ENCODE peak calls at places on chromosomes 16 and 17, in six cellular contexts. V is mesothelial cell of epicardium, P is HFFc6, J is testis, H is hepatocyte, W is upper lobe of right lung. M is an unnamed sample.
A peak's percentile ranks its signal among the peaks of the same experiment; 100 is the strongest.

GRCh38 chr17:56887552-56888467 is 26.0 kb downstream of the TRIM25 start:
- DNase-seq in V (no peak), P (no peak), J (no peak), H (peak; percentile 28), W (no peak), M (no peak)

GRCh38 chr16:10988164-10988803 is 43.9 kb downstream of the CLEC16A start:
- DNase-seq in V (no peak), P (no peak), J (no peak), H (no peak), W (no peak), M (no peak)

GRCh38 chr17:57145347-57145746 is 60.3 kb downstream of the AKAP1 start:
- DNase-seq in V (no peak), P (no peak), J (no peak), H (no peak), W (no peak), M (no peak)

GRCh38 chr17:40538019-40538935 is 27.0 kb downstream of the CCR7 start:
- DNase-seq in V (no peak), P (no peak), J (peak; percentile 89), H (no peak), W (peak; percentile 86), M (no peak)

GRCh38 chr16:75260856-75261589 is 9.6 kb upstream of the BCAR1 start:
- DNase-seq in V (no peak), P (no peak), J (no peak), H (peak; percentile 8), W (no peak), M (no peak)

GRCh38 chr17:57859601-57860413 is 10.0 kb upstream of the MRPS23 start:
- DNase-seq in V (no peak), P (no peak), J (no peak), H (no peak), W (no peak), M (no peak)

GRCh38 chr16:2035431-2036199 is 8.9 kb downstream of the NHERF2 start:
- DNase-seq in V (peak; percentile 81), P (peak; percentile 81), J (peak; percentile 62), H (peak; percentile 81), W (peak; percentile 89), M (no peak)

GRCh38 chr16:50857881-50858280 is 116.0 kb downstream of the CYLD start:
- DNase-seq in V (peak; percentile 26), P (no peak), J (no peak), H (no peak), W (no peak), M (no peak)

GRCh38 chr16:87363771-87364476 is 19.7 kb downstream of the FBXO31 start:
- DNase-seq in V (no peak), P (peak; percentile 29), J (peak; percentile 24), H (no peak), W (no peak), M (no peak)

GRCh38 chr17:29341726-29342125 is 47.8 kb upstream of the NUFIP2 start:
- DNase-seq in V (no peak), P (peak; percentile 19), J (no peak), H (no peak), W (no peak), M (no peak)

GRCh38 chr17:61689610-61690180 is 98.7 kb upstream of the NACA2 start:
- DNase-seq in V (no peak), P (no peak), J (no peak), H (no peak), W (no peak), M (no peak)

GRCh38 chr16:86983621-86984020 is 333.6 kb downstream of the C16orf95 start:
- DNase-seq in V (no peak), P (no peak), J (no peak), H (no peak), W (no peak), M (no peak)

GRCh38 chr17:58337600-58338453 is 9.2 kb upstream of the TSPOAP1 start:
- DNase-seq in V (peak; percentile 65), P (peak; percentile 84), J (peak; percentile 61), H (peak; percentile 43), W (peak; percentile 92), M (peak; percentile 84)

GRCh38 chr17:72976971-72977767 is 115.3 kb downstream of the SLC39A11 start:
- DNase-seq in V (peak; percentile 54), P (peak; percentile 94), J (peak; percentile 65), H (peak; percentile 75), W (no peak), M (no peak)

GRCh38 chr16:57475711-57476339 is 10.5 kb downstream of the DOK4 start:
- DNase-seq in V (peak; percentile 72), P (no peak), J (no peak), H (peak; percentile 78), W (peak; percentile 81), M (peak; percentile 69)

GRCh38 chr16:57619606-57620315 is 8.7 kb upstream of the ADGRG1 start:
- DNase-seq in V (no peak), P (no peak), J (no peak), H (peak; percentile 87), W (peak; percentile 81), M (no peak)

GRCh38 chr17:82884923-82885322 is 45.1 kb upstream of the ZNF750 start:
- DNase-seq in V (no peak), P (no peak), J (no peak), H (no peak), W (no peak), M (no peak)

GRCh38 chr17:3989156-3989886 is 25.1 kb upstream of the ATP2A3 start:
- DNase-seq in V (no peak), P (no peak), J (no peak), H (no peak), W (peak; percentile 45), M (no peak)

GRCh38 chr17:8451937-8452614 is 16.4 kb downstream of the NDEL1 start:
- DNase-seq in V (no peak), P (no peak), J (no peak), H (no peak), W (no peak), M (no peak)

GRCh38 chr16:28494141-28494851 is at the start of gene APOBR:
- DNase-seq in V (no peak), P (no peak), J (peak; percentile 33), H (no peak), W (peak; percentile 82), M (peak; percentile 69)

GRCh38 chr17:57946798-57947358 is 8.3 kb downstream of the CUEDC1 start:
- DNase-seq in V (no peak), P (peak; percentile 63), J (peak; percentile 24), H (peak; percentile 62), W (peak; percentile 77), M (peak; percentile 22)

GRCh38 chr17:80761421-80761871 is 216.8 kb downstream of the RPTOR start:
- DNase-seq in V (no peak), P (peak; percentile 71), J (no peak), H (peak; percentile 31), W (no peak), M (no peak)

GRCh38 chr17:19014628-19015215 is 10.2 kb upstream of the FAM83G start:
- DNase-seq in V (no peak), P (no peak), J (no peak), H (no peak), W (no peak), M (no peak)

GRCh38 chr16:13118091-13118490 is 216.7 kb downstream of the SHISA9 start:
- DNase-seq in V (no peak), P (no peak), J (no peak), H (no peak), W (no peak), M (no peak)

GRCh38 chr16:50067290-50067853 is 1.6 kb downstream of the HEATR3 start:
- DNase-seq in V (no peak), P (peak; percentile 61), J (peak; percentile 50), H (peak; percentile 53), W (no peak), M (no peak)

GRCh38 chr16:67917852-67918236 is 13.8 kb downstream of the CTRL start:
- DNase-seq in V (no peak), P (peak; percentile 91), J (no peak), H (peak; percentile 77), W (no peak), M (no peak)

GRCh38 chr16:81625544-81626152 is 153.4 kb upstream of the PLCG2 start:
- DNase-seq in V (no peak), P (peak; percentile 38), J (peak; percentile 62), H (no peak), W (no peak), M (no peak)

GRCh38 chr16:85704900-85705846 is 16.4 kb upstream of the GINS2 start:
- DNase-seq in V (no peak), P (no peak), J (no peak), H (no peak), W (no peak), M (no peak)
- TF ChIP-seq CTCF in V (no peak), P (no peak), J (no peak), H (no peak), W (no peak), M (no peak)

GRCh38 chr17:47843391-47843730 is 2.3 kb upstream of the SCRN2 start:
- DNase-seq in V (no peak), P (no peak), J (no peak), H (no peak), W (no peak), M (no peak)

GRCh38 chr17:47846741-47847340 is 4.1 kb downstream of the SP6 start:
- DNase-seq in V (no peak), P (no peak), J (no peak), H (no peak), W (no peak), M (no peak)

GRCh38 chr17:47847341-47848197 is 3.4 kb downstream of the SP6 start:
- DNase-seq in V (no peak), P (no peak), J (peak; percentile 50), H (no peak), W (no peak), M (no peak)

GRCh38 chr17:47844230-47844629 is 3.2 kb upstream of the SCRN2 start:
- DNase-seq in V (no peak), P (peak; percentile 8), J (no peak), H (no peak), W (no peak), M (no peak)

GRCh38 chr17:47844814-47845453 is 3.9 kb upstream of the SCRN2 start:
- DNase-seq in V (no peak), P (peak; percentile 36), J (no peak), H (no peak), W (no peak), M (no peak)
- TF ChIP-seq CTCF in V (peak; percentile 71), P (peak; percentile 80), J (peak; percentile 23), H (peak; percentile 31), W (peak; percentile 15), M (no peak)

DNA sequence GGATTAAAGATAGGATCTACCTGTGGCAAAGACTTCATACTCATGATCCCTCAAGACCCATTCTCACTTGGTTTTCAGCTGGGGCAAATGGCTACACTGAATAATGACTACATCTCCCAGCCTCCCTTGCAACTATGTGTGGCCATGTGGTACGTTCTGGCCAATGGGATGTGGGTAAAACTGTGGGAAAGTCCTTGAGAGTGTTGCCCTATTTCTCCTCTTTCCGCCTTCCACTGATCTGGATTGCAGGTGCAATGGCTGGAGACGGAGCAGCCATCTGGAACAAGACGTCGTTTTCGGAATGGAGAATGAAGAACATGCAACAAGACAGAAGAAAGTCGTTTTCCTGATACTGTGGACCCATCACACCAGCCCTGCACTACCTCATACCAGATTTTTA is 48.5 kb downstream of the HAPSTR1 start:
- DNase-seq in V (no peak), P (no peak), J (peak; percentile 56), H (no peak), W (peak; percentile 13), M (no peak)
- TF ChIP-seq CTCF in V (no peak), P (no peak), J (no peak), H (no peak), W (no peak), M (no peak)

DNA sequence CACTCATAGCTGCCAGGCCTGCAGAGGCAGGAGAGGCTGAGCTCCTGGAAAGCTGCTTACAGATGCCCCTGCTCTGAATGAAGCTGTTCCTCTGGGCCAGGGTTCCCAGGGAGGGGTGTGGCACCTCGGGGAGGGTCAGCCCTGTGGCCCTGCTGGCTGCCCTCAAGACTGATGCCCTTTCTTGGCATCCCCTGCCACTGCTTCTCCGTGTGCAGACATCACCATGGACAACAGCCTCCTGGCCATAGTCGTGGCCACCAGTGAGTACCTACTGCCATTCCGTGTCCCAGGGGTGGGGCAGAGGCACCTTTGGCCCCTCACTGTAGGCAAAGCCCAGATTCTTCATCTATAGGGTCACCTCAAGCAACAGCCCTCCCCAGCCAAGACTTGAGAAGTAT is 8.9 kb downstream of the MRPL27 start:
- DNase-seq in V (no peak), P (no peak), J (no peak), H (no peak), W (no peak), M (no peak)
- TF ChIP-seq CTCF in V (no peak), P (no peak), J (no peak), H (no peak), W (no peak), M (no peak)

M was measured in activated B cell treated with CpG ODN at 0.5 μM for 24 hours.